ENCODE peak calls at places on chromosomes 11 and 22, in six cellular contexts. L is IMR-90, N is MM.1S, U is neural progenitor cell, Q is mammary epithelial cell, R is fibroblast of lung. P is an unnamed sample. For H3K4me1, the result is how much of the 10 kb centered on the place peaks cover.

GRCh38 chr22:23754220-23754919 is at the start of gene VPREB3:
- DNase-seq in L (no peak), N (no peak), U (no peak), Q (no peak), R (no peak), P (no peak)

GRCh38 chr22:41177626-41178424 is 27.3 kb upstream of the L3MBTL2 start:
- DNase-seq in L (no peak), N (no peak), U (no peak), Q (no peak), R (no peak), P (no peak)

GRCh38 chr11:107780775-107781174 is 68.9 kb upstream of the SLN start:
- DNase-seq in L (no peak), N (peak), U (no peak), Q (no peak), R (peak), P (no peak)

GRCh38 chr11:111565111-111565720 is 24.7 kb downstream of the LAYN start:
- DNase-seq in L (peak), N (peak), U (peak), Q (peak), R (peak), P (no peak)

GRCh38 chr22:22692707-22693530 is 48.5 kb downstream of the GGTLC2 start:
- DNase-seq in L (peak), N (peak), U (peak), Q (peak), R (peak), P (no peak)

GRCh38 chr11:27525824-27526516 is 19.4 kb upstream of the LIN7C start:
- DNase-seq in L (no peak), N (no peak), U (no peak), Q (no peak), R (no peak), P (no peak)

GRCh38 chr22:23029521-23030228 is 40.6 kb upstream of the GNAZ start:
- DNase-seq in L (no peak), N (no peak), U (peak), Q (no peak), R (no peak), P (no peak)

GRCh38 chr11:8017894-8018741 is 31.0 kb downstream of the EIF3F start:
- DNase-seq in L (no peak), N (no peak), U (peak), Q (no peak), R (peak), P (no peak)

GRCh38 chr11:123977731-123978347 is at the start of gene OR10S1:
- DNase-seq in L (no peak), N (no peak), U (no peak), Q (peak), R (no peak), P (peak)

GRCh38 chr22:38974170-38974825 is 7.8 kb upstream of the APOBEC3B start:
- DNase-seq in L (no peak), N (no peak), U (no peak), Q (no peak), R (no peak), P (no peak)

GRCh38 chr11:66219846-66220565 is 48.4 kb upstream of the RAB1B start:
- DNase-seq in L (no peak), N (no peak), U (no peak), Q (no peak), R (no peak), P (no peak)

DNA sequence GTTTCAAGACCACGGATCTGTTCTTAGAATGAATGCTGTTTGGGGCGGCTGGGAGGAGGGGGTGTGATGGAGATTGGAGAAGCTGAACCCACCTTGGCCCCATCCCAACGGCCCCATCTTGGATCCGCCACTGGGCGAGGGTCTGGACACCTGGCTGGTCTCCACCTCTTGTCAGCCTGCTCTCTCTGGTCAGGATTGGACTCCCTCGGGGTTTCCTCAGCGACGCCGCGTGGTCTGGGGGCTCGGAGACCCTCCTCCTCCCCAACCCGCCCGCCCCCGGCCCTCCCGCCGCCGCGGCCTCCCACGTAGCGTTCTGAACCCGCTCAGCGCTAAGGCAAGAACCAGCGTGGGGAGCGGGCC is 4.3 kb upstream of the FLI1 start:
- DNase-seq in L (no peak), N (no peak), U (peak), Q (no peak), R (no peak), P (no peak)
- H3K4me2 ChIP-seq in L (no peak), N (no peak), U (peak), Q (no peak), R (no peak), P (no peak)

DNA sequence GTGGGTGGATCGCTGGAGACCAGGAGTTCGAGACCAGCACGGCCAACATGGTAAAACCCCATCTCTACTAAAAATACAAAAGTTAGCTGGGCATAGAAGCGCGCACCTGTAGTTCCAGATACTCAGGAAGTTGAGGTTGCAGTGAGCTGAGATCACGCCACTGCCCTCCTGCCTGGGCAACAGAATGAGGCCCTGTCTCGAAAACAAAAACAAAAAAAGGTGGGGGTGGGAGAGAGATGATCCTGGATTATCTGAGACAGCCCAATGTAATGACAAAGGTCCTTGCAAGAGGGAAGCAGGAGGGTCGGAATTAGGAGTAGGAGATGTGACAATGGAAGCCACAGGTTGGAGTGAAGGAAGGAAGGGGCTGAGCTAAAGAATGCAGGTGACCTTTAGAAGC is 87.6 kb upstream of the APOA1 start:
- DNase-seq in L (no peak), N (peak), U (peak), Q (no peak), R (no peak), P (no peak)
- H3K4me1 ChIP-seq in L (under half), N (half or more), U (under half), Q (under half), R (under half), P (under half)

DNA sequence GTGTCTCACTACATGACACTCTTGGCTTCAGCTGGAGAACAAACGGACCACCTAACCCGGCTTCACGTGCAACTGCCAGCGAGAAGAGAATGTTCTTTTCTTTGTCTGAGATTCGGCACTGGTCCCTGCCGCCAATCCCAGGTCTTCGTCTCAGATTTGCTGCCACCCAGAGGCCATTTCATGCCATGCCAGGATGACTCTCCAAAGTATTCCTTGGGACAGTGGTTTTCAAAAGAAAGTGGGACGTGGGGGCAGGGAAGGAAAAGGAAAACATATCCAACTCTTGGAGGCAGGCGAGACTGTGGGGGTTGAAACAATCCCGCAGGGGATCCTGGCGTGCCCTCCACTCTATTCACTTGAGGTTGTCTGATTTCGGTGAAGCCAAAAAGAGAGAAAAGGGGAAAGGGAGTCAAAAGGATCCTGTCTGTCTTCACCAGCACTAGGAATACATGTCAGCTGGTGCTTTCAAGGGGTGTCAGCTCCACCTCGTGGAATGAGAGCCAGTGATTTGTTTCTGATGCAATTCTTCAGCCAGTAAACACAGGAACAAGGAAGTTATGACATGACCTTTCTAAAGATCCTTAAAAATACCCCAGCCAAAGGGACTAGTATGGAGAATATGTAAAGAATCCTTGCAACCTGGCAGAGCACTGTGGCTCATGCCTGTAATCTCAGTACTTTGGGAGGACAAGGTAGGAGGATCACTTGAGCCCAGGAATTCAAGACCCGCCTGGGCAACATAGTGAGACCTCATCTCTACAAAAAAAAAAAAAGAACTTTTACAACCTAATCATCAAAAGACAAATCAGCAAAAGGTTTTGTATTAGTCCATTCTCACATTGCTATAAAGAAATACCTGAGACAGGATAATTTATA is 41.0 kb upstream of the APLNR start:
- DNase-seq in L (peak), N (no peak), U (peak), Q (peak), R (peak), P (no peak)
- H3K4me3 ChIP-seq in L (peak), N (no peak), U (peak), Q (no peak), R (no peak), P (no peak)

GRCh38 chr11:119282495-119282894 is 34.4 kb downstream of the MCAM start:
- DNase-seq in L (no peak), N (no peak), U (no peak), Q (no peak), R (no peak), P (no peak)

GRCh38 chr11:119285431-119285830 is 31.5 kb downstream of the MCAM start:
- DNase-seq in L (no peak), N (no peak), U (no peak), Q (no peak), R (no peak), P (no peak)

GRCh38 chr11:119288219-119288618 is 28.7 kb downstream of the MCAM start:
- DNase-seq in L (no peak), N (no peak), U (no peak), Q (no peak), R (no peak), P (no peak)

DNA sequence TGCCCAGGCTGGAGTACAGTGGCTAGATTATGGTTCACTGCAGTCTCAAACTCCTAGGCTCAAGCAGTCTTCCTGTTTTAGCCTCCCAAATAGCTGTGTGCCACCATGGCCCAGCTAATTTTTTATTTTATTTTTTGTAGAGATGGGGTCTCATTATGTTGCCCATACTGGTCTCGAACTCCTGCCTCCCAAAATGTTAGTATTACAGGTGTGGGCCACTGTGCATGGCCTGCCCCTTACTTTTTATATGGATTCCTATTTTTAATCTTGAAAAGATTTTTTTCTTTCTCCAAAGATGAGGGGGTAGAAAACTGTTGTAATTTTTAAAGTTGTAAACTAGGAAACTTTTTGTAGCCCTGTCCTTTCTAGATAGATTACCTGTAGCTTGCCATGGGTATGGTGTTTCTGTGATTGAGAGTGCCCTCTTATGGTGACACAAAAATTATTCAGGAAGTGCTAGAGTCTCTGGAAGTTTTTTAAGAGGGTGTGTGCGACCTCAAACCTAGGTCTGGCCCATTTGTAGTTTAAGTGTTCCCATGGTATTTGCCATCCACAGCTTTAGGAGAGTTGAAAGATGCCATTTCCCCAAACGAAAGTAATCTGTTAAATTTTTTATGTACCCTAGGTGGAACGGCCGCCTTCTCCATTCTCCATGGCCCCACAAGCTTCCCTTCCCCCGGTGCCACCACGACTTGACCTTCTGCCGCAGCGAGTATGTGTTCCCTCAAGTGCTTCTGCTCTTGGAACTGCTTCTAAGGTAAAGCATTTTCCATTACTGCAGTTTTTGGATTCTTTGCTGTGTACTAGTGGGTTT is 32.4 kb downstream of the MCAM start:
- DNase-seq in L (peak), N (peak), U (peak), Q (peak), R (peak), P (no peak)
- H3K4me2 ChIP-seq in L (no peak), N (no peak), U (no peak), Q (no peak), R (no peak), P (no peak)

GRCh38 chr11:101446726-101447125 is 137.1 kb downstream of the TRPC6 start:
- DNase-seq in L (peak), N (no peak), U (no peak), Q (no peak), R (no peak), P (no peak)
- H3K4me1 ChIP-seq in L (under half), N (under half), U (under half), Q (under half), R (under half), P (under half)

P was measured in keratinocyte.